ENCODE peak calls at places on chromosomes 3 and 15, in six cellular contexts. P, D, V, B, N and M are unnamed samples.

GRCh38 chr3:197463279-197463678 is 92.5 kb downstream of the BDH1 start:
- DNase-seq in D (peak), N (no peak), B (no peak), P (no peak), V (no peak), M (no peak)

GRCh38 chr3:148101061-148101460 is 596.6 kb upstream of the AGTR1 start:
- DNase-seq in V (no peak), P (no peak), D (peak), N (no peak), B (no peak), M (no peak)

GRCh38 chr3:174198199-174198598 is 660.9 kb upstream of the NAALADL2 start:
- DNase-seq in B (no peak), P (no peak), D (peak), N (no peak), V (no peak), M (no peak)

GRCh38 chr3:190972196-190972595 is 109.7 kb upstream of the GMNC start:
- DNase-seq in D (no peak), B (no peak), P (no peak), V (no peak), N (no peak), M (no peak)

GRCh38 chr3:126440709-126440995 is 35.0 kb downstream of the ZXDC start:
- DNase-seq in P (no peak), V (peak), N (no peak), B (no peak), D (no peak), M (peak)

GRCh38 chr3:48502728-48503168 is 1.2 kb downstream of the SHISA5 start:
- DNase-seq in V (peak), N (peak), P (no peak), B (no peak), D (no peak), M (no peak)

GRCh38 chr3:33358172-33358781 is 81.0 kb downstream of the FBXL2 start:
- DNase-seq in V (no peak), N (no peak), B (no peak), P (no peak), D (no peak), M (no peak)

GRCh38 chr3:141050913-141051632 is at the start of gene SPSB4:
- DNase-seq in P (no peak), V (peak), D (peak), B (peak), N (no peak), M (no peak)

DNA sequence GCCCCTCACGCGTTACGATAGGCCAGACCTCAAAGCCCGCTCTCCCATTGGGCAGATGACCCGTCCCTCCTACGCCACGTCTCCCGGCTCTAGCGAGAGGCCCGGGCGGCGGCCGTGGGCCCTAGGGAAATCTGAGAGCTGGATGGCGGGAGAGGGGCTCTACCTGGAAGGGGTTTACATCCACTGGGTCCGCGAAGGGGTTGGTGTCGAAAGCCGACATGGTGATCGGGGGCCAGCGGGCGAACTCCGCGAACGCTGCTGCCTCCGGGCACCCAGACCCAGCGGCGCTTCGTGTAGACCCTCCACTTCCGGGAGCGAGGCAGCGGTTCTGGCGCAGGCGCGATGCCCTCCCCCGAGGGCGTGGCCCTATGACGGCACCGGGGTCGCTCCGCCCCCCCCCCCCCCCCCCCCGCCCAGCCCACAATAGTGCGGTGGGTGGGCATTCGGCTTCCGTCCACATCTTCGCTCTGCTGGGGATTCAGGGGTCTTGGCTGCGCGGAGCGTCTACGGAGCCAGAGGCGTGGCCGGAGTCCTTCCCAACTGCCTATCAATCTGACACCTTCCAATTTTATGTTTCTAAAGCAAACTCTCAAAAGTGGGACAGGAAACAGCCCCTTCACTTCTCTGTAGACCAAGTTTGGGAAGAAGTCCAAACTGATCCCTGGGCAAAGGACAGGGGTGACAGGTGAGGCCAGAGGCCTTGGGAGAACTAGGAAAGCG is at the start of gene SCAMP2:
- DNase-seq in N (peak), D (peak), P (peak), B (peak), V (peak), M (peak)
- TF ChIP-seq POLR2A in N (peak), D (peak), P (peak), B (peak), V (peak), M (peak)

GRCh38 chr3:53232641-53233377 is 23.0 kb downstream of the TKT start:
- DNase-seq in D (no peak), B (no peak), N (no peak), V (no peak), P (no peak), M (no peak)
- TF ChIP-seq POLR2A in D (no peak), B (no peak), N (no peak), V (no peak), P (no peak), M (no peak)

GRCh38 chr3:193942516-193943055 is 193.4 kb upstream of the HES1 start:
- DNase-seq in P (no peak), N (no peak), V (no peak), B (no peak), D (no peak), M (no peak)

GRCh38 chr3:193941486-193941885 is 194.5 kb upstream of the HES1 start:
- DNase-seq in V (no peak), N (no peak), P (no peak), D (no peak), B (no peak), M (no peak)

GRCh38 chr3:193938613-193939012 is 197.3 kb upstream of the HES1 start:
- DNase-seq in B (no peak), P (no peak), D (no peak), V (no peak), N (no peak), M (no peak)

GRCh38 chr3:193939527-193939926 is 196.4 kb upstream of the HES1 start:
- DNase-seq in P (no peak), D (no peak), B (no peak), V (no peak), N (no peak), M (no peak)

DNA sequence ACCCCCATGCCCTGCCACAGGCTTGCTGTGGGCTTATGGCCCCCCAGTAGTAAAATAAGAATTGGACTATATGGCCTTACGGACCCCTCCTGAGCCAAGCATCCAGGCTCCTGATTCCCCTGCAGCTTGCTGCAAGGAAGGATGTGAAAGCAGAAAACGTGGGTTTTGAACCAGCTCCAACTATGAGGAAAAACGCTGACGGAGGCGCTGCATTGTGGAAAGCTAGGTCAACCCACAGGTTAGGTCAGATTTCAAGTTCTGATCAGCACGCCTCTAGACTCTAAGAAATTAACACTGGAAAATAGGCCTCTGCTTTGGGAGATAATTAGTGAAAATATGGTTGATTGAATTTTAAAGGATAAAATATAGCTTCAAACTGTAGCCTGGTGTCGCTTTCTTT is 195.4 kb upstream of the HES1 start:
- DNase-seq in B (no peak), V (no peak), N (no peak), P (no peak), D (no peak), M (no peak)
- TF ChIP-seq POLR2A in B (no peak), V (no peak), N (no peak), P (no peak), D (no peak), M (no peak)

GRCh38 chr3:29057326-29057725 is 223.5 kb upstream of the RBMS3 start:
- DNase-seq in P (no peak), N (no peak), B (no peak), D (peak), V (no peak), M (no peak)
- TF ChIP-seq POLR2A in P (no peak), N (no peak), B (no peak), D (no peak), V (no peak), M (no peak)